ENCODE peak calls at places on chromosomes 4 and X, in five cellular contexts. C, R, K, P and F are unnamed samples.

GRCh38 chrX:71198066-71198465 is 25.0 kb upstream of the GJB1 start:
- DNase-seq in C (no peak), R (peak), K (no peak), P (no peak), F (no peak)

GRCh38 chrX:148354906-148355305 is 145.5 kb upstream of the AFF2 start:
- DNase-seq in C (no peak), R (no peak), K (no peak), P (no peak), F (no peak)

GRCh38 chrX:37912286-37912685 is 64.9 kb upstream of the DYNLT3 start:
- DNase-seq in C (no peak), R (no peak), K (peak), P (no peak), F (no peak)

GRCh38 chr4:40228497-40229365 is 31.9 kb downstream of the RHOH start:
- DNase-seq in C (no peak), R (no peak), K (no peak), P (no peak), F (no peak)

GRCh38 chr4:155062948-155063347 is 145.5 kb upstream of the NPY2R start:
- DNase-seq in C (no peak), R (no peak), K (no peak), P (no peak), F (no peak)

GRCh38 chr4:1207157-1207470 is 34.7 kb upstream of the SPON2 start:
- DNase-seq in C (no peak), R (no peak), K (no peak), P (no peak), F (no peak)

GRCh38 chrX:154033848-154034247 is 14.1 kb upstream of the IRAK1 start:
- DNase-seq in C (no peak), R (no peak), K (no peak), P (no peak), F (no peak)

GRCh38 chr4:82792912-82793649 is 5.5 kb downstream of the SCD5 start:
- DNase-seq in C (no peak), R (no peak), K (no peak), P (no peak), F (no peak)

GRCh38 chrX:57406149-57406548 is 119.6 kb downstream of the FAAH2 start:
- DNase-seq in C (no peak), R (no peak), K (no peak), P (no peak), F (no peak)

GRCh38 chr4:30722092-30722915 is 2.1 kb downstream of the PCDH7 start:
- DNase-seq in C (peak), R (no peak), K (peak), P (no peak), F (no peak)

GRCh38 chrX:57607295-57608187 is 15.7 kb downstream of the ZXDB start:
- DNase-seq in C (no peak), R (no peak), K (no peak), P (no peak), F (no peak)

GRCh38 chr4:876780-877179 is 50.9 kb upstream of the CPLX1 start:
- DNase-seq in C (no peak), R (peak), K (no peak), P (no peak), F (no peak)

GRCh38 chrX:13473666-13474516 is 95.5 kb upstream of the EGFL6 start:
- DNase-seq in C (no peak), R (peak), K (peak), P (no peak), F (no peak)

GRCh38 chrX:11151799-11152591 is 40.9 kb downstream of the HCCS start:
- DNase-seq in C (no peak), R (no peak), K (no peak), P (no peak), F (no peak)

GRCh38 chrX:154657226-154657805 is 3.9 kb upstream of the CTAG2 start:
- DNase-seq in C (no peak), R (no peak), K (no peak), P (no peak), F (no peak)

GRCh38 chr4:95505801-95506200 is 43.0 kb downstream of the UNC5C start:
- DNase-seq in C (no peak), R (no peak), K (no peak), P (no peak), F (no peak)

GRCh38 chr4:125891597-125892258 is 577.0 kb downstream of the FAT4 start:
- DNase-seq in C (no peak), R (no peak), K (peak), P (no peak), F (no peak)

GRCh38 chr4:119525771-119526712 is 102.6 kb downstream of the PDE5A start:
- DNase-seq in C (no peak), R (no peak), K (peak), P (no peak), F (no peak)

GRCh38 chr4:67198757-67199156 is 346.5 kb downstream of the CENPC start:
- DNase-seq in C (no peak), R (peak), K (no peak), P (no peak), F (peak)

GRCh38 chr4:139655116-139655515 is 10.5 kb upstream of the MGST2 start:
- DNase-seq in C (no peak), R (peak), K (peak), P (no peak), F (peak)

GRCh38 chrX:49829016-49829415 is at the start of gene PAGE4:
- DNase-seq in C (no peak), R (peak), K (no peak), P (no peak), F (no peak)

GRCh38 chrX:79366556-79366887 is 612 bp downstream of the ITM2A start:
- DNase-seq in C (no peak), R (no peak), K (no peak), P (no peak), F (no peak)

GRCh38 chr4:158033416-158033863 is 139.4 kb downstream of the GASK1B start:
- DNase-seq in C (no peak), R (no peak), K (peak), P (no peak), F (no peak)

GRCh38 chrX:130028196-130028595 is 45.8 kb downstream of the BCORL1 start:
- DNase-seq in C (no peak), R (peak), K (peak), P (peak), F (no peak)

GRCh38 chrX:141341341-141341740 is 99.0 kb upstream of the SPANXC start:
- DNase-seq in C (no peak), R (no peak), K (peak), P (no peak), F (no peak)

GRCh38 chr4:25860586-25861421 is 2.0 kb downstream of the SEL1L3 start:
- DNase-seq in C (no peak), R (peak), K (peak), P (no peak), F (no peak)

GRCh38 chr4:15965325-15965724 is 2.4 kb upstream of the FGFBP2 start:
- DNase-seq in C (no peak), R (no peak), K (no peak), P (no peak), F (no peak)

GRCh38 chr4:154559141-154559841 is 3.5 kb upstream of the FGB start:
- DNase-seq in C (no peak), R (peak), K (peak), P (no peak), F (peak)

GRCh38 chr4:131603705-131604104 is 1545.4 kb upstream of the PCDH10 start:
- DNase-seq in C (no peak), R (no peak), K (no peak), P (no peak), F (no peak)